ENCODE peak calls at places on chromosomes 1 and 21, in four cellular contexts. N is aorta, J is AG20443, W is Ammon's horn. R is an unnamed sample.
A peak's percentile ranks its signal among the peaks of the same experiment; 100 is the strongest.

GRCh38 chr21:44980562-44981489 is 41.0 kb downstream of the SLX9 start:
- DNase-seq in N (no peak), J (no peak), W (no peak), R (no peak)

GRCh38 chr1:174788981-174789380 is 210.8 kb upstream of the CACYBP start:
- DNase-seq in N (no peak), J (peak; percentile 75), W (no peak), R (peak; percentile 69)

GRCh38 chr1:115142616-115143015 is 53.3 kb upstream of the TSPAN2 start:
- DNase-seq in N (no peak), J (no peak), W (no peak), R (no peak)

GRCh38 chr1:182561432-182561831 is 27.6 kb downstream of the RNASEL start:
- DNase-seq in N (no peak), J (no peak), W (no peak), R (no peak)

GRCh38 chr1:190154744-190155143 is 322.9 kb downstream of the BRINP3 start:
- DNase-seq in N (no peak), J (no peak), W (peak; percentile 8), R (no peak)

GRCh38 chr1:33272509-33272908 is 16.2 kb downstream of the ZNF362 start:
- DNase-seq in N (peak; percentile 15), J (no peak), W (no peak), R (no peak)

GRCh38 chr1:87134625-87135024 is 194.1 kb upstream of the LMO4 start:
- DNase-seq in N (no peak), J (no peak), W (peak; percentile 52), R (no peak)

GRCh38 chr21:41725421-41726021 is 41.3 kb downstream of the RIPK4 start:
- DNase-seq in N (no peak), J (no peak), W (no peak), R (no peak)

GRCh38 chr1:240169188-240169587 is 77.5 kb downstream of the FMN2 start:
- DNase-seq in N (no peak), J (peak; percentile 29), W (no peak), R (no peak)

GRCh38 chr1:92483442-92484170 is 3.1 kb downstream of the GFI1 start:
- DNase-seq in N (peak; percentile 52), J (no peak), W (no peak), R (no peak)